ENCODE peak calls at places on chromosomes 3 and 15, in eight cellular contexts. L is ovary, G is esophagus squamous epithelium, K is stomach, A is breast epithelium, E is fibroblast of the aortic adventitia, W is heart left ventricle, B is HCT116. N is an unnamed sample.

GRCh38 chr3:10941972-10942371 is 50.6 kb upstream of the SLC6A1 start:
- DNase-seq in L (peak), G (no peak), K (no peak), A (no peak), E (no peak), W (no peak), B (no peak), N (no peak)

GRCh38 chr3:169179193-169180122 is 484.1 kb downstream of the MECOM start:
- DNase-seq in L (no peak), G (no peak), K (no peak), A (no peak), E (no peak), W (no peak), B (no peak), N (no peak)

GRCh38 chr15:60830479-60830878 is 351.5 kb upstream of the ICE2 start:
- DNase-seq in L (no peak), G (no peak), K (no peak), A (no peak), E (peak), W (no peak), B (no peak), N (no peak)

GRCh38 chr3:97579365-97579764 is 185.2 kb upstream of the ARL6 start:
- DNase-seq in L (no peak), G (no peak), K (no peak), A (no peak), E (no peak), W (no peak), B (no peak), N (no peak)

GRCh38 chr15:98560338-98560737 is 88.0 kb upstream of the IGF1R start:
- DNase-seq in L (no peak), G (no peak), K (no peak), A (no peak), E (no peak), W (no peak), B (no peak), N (no peak)

GRCh38 chr15:40063563-40064011 is 24.6 kb upstream of the SRP14 start:
- DNase-seq in L (no peak), G (no peak), K (no peak), A (no peak), E (peak), W (no peak), B (no peak), N (no peak)

GRCh38 chr3:170448530-170449110 is 30.0 kb downstream of the CLDN11 start:
- DNase-seq in L (no peak), G (no peak), K (no peak), A (peak), E (peak), W (no peak), B (no peak), N (no peak)

GRCh38 chr3:10370429-10370828 is 49.5 kb upstream of the SEC13 start:
- DNase-seq in L (no peak), G (no peak), K (no peak), A (no peak), E (peak), W (no peak), B (no peak), N (no peak)

GRCh38 chr3:3610581-3611298 is 188.5 kb upstream of the LRRN1 start:
- DNase-seq in L (no peak), G (no peak), K (no peak), A (no peak), E (no peak), W (no peak), B (no peak), N (no peak)

DNA sequence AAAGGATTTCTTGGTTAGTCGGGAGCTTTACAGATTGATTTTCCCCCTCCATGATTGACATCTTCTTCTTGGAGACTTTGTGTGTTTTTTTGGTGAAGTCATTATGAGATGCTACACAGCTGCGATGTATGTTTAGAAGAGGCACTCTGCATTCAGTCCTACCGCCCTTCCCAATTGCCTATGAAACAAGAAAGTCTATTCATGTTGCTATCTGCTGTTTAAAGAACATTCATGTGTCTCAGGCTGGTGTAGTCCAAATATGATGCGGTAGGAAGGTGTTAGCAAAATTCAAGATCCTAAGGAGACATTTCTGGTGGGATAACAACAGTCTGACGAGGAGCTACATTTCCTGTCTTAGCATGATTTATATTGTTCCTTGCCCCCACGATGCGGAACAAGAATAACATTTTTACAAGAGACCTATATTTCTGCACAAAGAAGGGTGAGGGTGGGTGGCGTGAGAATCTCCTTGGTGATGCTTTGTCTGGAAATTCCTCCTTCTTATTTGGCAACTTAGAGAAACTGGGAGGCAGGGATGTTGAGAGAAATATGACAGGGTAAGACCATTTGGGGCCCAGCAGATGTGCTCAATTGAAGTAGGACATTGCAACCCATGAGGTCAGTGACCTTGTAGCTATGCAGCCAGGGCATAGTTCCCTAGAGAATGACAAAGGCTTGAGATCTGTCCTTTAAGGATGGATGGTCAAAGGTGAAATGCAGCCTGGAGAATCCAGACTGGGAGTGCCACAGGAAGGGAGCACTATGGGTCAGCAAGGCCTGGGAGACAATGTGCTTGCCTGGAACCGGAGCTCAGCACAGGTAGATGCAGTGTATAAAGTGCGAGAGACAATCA is 317.3 kb upstream of the TBL1XR1 start:
- DNase-seq in L (no peak), G (no peak), K (no peak), A (no peak), E (no peak), W (no peak), B (no peak), N (no peak)
- H3K4me3 ChIP-seq in L (no peak), G (no peak), K (no peak), A (no peak), E (no peak), W (no peak), B (no peak), N (no peak)

DNA sequence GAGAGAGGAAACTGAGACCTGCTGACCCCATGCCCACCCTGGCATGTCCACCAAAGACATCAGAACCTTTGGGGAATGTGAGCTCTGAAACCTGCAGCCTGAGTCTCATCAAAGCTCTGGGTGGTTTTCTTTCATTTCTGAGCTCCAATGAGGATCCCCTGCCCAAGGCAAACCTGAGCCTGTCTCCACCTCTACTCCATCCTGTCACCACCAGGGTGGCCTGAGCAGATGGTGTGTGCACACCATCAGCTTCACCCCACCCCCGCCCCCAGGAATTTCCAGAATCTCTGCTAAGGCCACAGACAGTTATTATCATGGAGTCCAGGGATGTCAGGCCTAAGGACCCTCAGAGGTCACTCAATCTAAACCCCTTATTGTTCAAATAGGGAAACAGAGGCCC is 1.3 kb downstream of the XIRP1 start:
- DNase-seq in L (no peak), G (no peak), K (no peak), A (no peak), E (no peak), W (no peak), B (no peak), N (no peak)
- TF ChIP-seq CTCF in L (no peak), G (no peak), K (no peak), A (no peak), E (no peak), W (no peak), B (no peak), N (no peak)

GRCh38 chr3:147410126-147410517 is 957 bp downstream of the ZIC1 start:
- DNase-seq in L (no peak), G (no peak), K (no peak), A (no peak), E (no peak), W (no peak), B (no peak), N (no peak)

GRCh38 chr3:147407495-147408179 is 1.3 kb upstream of the ZIC4 start:
- DNase-seq in L (no peak), G (no peak), K (no peak), A (no peak), E (no peak), W (no peak), B (no peak), N (no peak)

GRCh38 chr3:147407107-147407494 is 758 bp upstream of the ZIC4 start:
- DNase-seq in L (no peak), G (no peak), K (no peak), A (no peak), E (no peak), W (no peak), B (no peak), N (no peak)

GRCh38 chr3:147409143-147410121 is at the start of gene ZIC1:
- DNase-seq in L (no peak), G (no peak), K (no peak), A (no peak), E (no peak), W (no peak), B (no peak), N (no peak)

GRCh38 chr3:147408180-147409105 is 722 bp upstream of the ZIC1 start:
- DNase-seq in L (no peak), G (no peak), K (no peak), A (no peak), E (no peak), W (no peak), B (no peak), N (no peak)
- H3K4me3 ChIP-seq in L (no peak), G (no peak), K (no peak), A (no peak), E (no peak), W (no peak), B (no peak), N (no peak)

GRCh38 chr3:76107935-76108570 is 322.7 kb upstream of the ZNF717 start:
- DNase-seq in L (no peak), G (no peak), K (no peak), A (no peak), E (peak), W (no peak), B (peak), N (no peak)

DNA sequence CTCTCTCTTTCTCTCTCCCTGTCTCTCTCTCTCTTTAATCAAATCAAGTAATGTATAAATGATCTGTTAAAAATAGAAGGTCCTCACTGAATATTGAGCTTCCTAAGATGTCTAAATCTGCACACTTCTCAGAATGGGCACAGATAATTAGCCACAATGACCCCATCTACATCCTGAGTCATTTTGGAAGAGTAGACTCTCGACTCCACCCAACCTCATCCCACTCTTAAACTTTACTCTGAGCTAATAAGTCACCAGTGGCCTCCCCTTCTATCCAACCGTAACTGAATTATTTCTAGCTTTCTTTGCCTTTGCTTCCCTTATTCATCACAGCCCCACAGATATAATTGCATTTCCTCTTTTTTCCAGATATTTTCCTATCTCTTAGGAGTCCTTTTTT is 326.5 kb upstream of the ZNF717 start:
- DNase-seq in L (no peak), G (no peak), K (no peak), A (no peak), E (no peak), W (no peak), B (no peak), N (no peak)
- TF ChIP-seq CTCF in L (no peak), G (no peak), K (no peak), A (no peak), E (no peak), W (no peak), B (no peak), N (no peak)

GRCh38 chr3:186825294-186825821 is 17.2 kb upstream of the ADIPOQ start:
- DNase-seq in L (no peak), G (no peak), K (no peak), A (no peak), E (peak), W (no peak), B (no peak), N (peak)
- H3K4me3 ChIP-seq in L (no peak), G (peak), K (no peak), A (no peak), E (peak), W (no peak), B (no peak), N (no peak)

GRCh38 chr3:175957427-175957826 is 1098.3 kb downstream of the NAALADL2 start:
- DNase-seq in L (no peak), G (no peak), K (no peak), A (no peak), E (no peak), W (no peak), B (no peak), N (no peak)

GRCh38 chr3:175951047-175951694 is 1092.0 kb downstream of the NAALADL2 start:
- DNase-seq in L (no peak), G (no peak), K (no peak), A (no peak), E (peak), W (no peak), B (no peak), N (no peak)

GRCh38 chr3:175956964-175957363 is 1097.8 kb downstream of the NAALADL2 start:
- DNase-seq in L (no peak), G (no peak), K (no peak), A (no peak), E (no peak), W (no peak), B (no peak), N (no peak)
- TF ChIP-seq CTCF in L (no peak), G (no peak), K (no peak), A (no peak), E (no peak), W (no peak), B (peak), N (no peak)

GRCh38 chr15:48191574-48192225 is at the start of gene CTXN2:
- DNase-seq in L (no peak), G (no peak), K (no peak), A (no peak), E (no peak), W (no peak), B (no peak), N (no peak)
- H3K4me3 ChIP-seq in L (no peak), G (no peak), K (no peak), A (no peak), E (no peak), W (no peak), B (no peak), N (no peak)

DNA sequence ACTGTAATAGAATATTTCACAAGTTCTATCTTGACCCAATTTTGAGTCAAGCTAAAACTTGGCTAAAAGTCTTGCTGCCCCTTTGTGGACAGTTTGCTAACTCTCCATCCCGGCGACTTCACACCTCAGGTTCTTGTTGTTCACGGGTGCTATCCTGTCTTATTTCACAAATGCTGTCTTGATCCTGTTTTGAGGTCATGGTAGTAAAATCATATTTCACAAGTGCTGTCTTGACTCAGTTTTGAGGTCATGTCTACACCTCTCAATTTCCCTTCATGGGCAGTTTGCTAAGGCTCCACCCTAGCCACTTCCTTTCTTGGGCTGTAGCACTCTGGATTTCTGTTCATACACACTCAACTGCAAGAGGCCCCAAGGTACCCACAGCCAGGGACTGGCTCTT is 45.0 kb upstream of the GK5 start:
- DNase-seq in L (no peak), G (no peak), K (no peak), A (no peak), E (no peak), W (no peak), B (no peak), N (no peak)
- TF ChIP-seq CTCF in L (no peak), G (no peak), K (no peak), A (no peak), E (no peak), W (no peak), B (no peak), N (no peak)

GRCh38 chr3:134029256-134029733 is 430 bp downstream of the SLCO2A1 start:
- DNase-seq in L (peak), G (no peak), K (no peak), A (no peak), E (peak), W (no peak), B (no peak), N (no peak)

GRCh38 chr3:134028486-134029255 is 1.1 kb downstream of the SLCO2A1 start:
- DNase-seq in L (no peak), G (no peak), K (no peak), A (no peak), E (no peak), W (no peak), B (no peak), N (no peak)

GRCh38 chr3:134030382-134030753 is 643 bp upstream of the SLCO2A1 start:
- DNase-seq in L (no peak), G (no peak), K (no peak), A (peak), E (no peak), W (no peak), B (no peak), N (no peak)

GRCh38 chr3:134030801-134031619 is 1.3 kb upstream of the SLCO2A1 start:
- DNase-seq in L (no peak), G (no peak), K (no peak), A (no peak), E (no peak), W (no peak), B (no peak), N (no peak)

GRCh38 chr3:134029734-134030381 is at the start of gene SLCO2A1:
- DNase-seq in L (peak), G (no peak), K (peak), A (peak), E (no peak), W (no peak), B (no peak), N (no peak)
- H3K4me3 ChIP-seq in L (peak), G (peak), K (peak), A (peak), E (peak), W (peak), B (peak), N (peak)

GRCh38 chr15:47027322-47027946 is 689.9 kb upstream of the SEMA6D start:
- DNase-seq in L (no peak), G (no peak), K (no peak), A (no peak), E (no peak), W (no peak), B (no peak), N (no peak)
- TF ChIP-seq CTCF in L (no peak), G (no peak), K (no peak), A (no peak), E (no peak), W (no peak), B (no peak), N (no peak)